ENCODE peak calls at places on chromosomes 13 and 19, in four cellular contexts. M, F, D and Z are unnamed samples.

GRCh38 chr13:49218493-49219051 is 1.6 kb upstream of the MLNR start:
- DNase-seq in D (no peak), F (no peak), M (peak; percentile 6), Z (no peak)

GRCh38 chr13:36531746-36532486 is 99.6 kb downstream of the CCNA1 start:
- DNase-seq in F (no peak), M (no peak), D (peak; percentile 16), Z (no peak)

GRCh38 chr19:1232652-1233360 is 5.0 kb downstream of the CBARP start:
- DNase-seq in F (no peak), D (no peak), M (peak; percentile 72), Z (no peak)

GRCh38 chr13:66794340-66795031 is 435.6 kb downstream of the PCDH9 start:
- DNase-seq in M (no peak), D (no peak), F (no peak), Z (no peak)

GRCh38 chr19:51422053-51422448 is 4.6 kb upstream of the SIGLEC10 start:
- DNase-seq in D (peak; percentile 77), F (peak; percentile 71), M (peak; percentile 59), Z (peak; percentile 82)

GRCh38 chr13:108895220-108895704 is 265.9 kb downstream of the MYO16 start:
- DNase-seq in F (no peak), M (peak; percentile 69), D (peak; percentile 56), Z (no peak)

GRCh38 chr13:24050796-24051715 is 109.5 kb upstream of the SPATA13 start:
- DNase-seq in M (no peak), F (no peak), D (no peak), Z (no peak)

GRCh38 chr19:52190679-52191293 is 934 bp downstream of the PPP2R1A start:
- DNase-seq in M (peak; percentile 46), D (no peak), F (peak; percentile 39), Z (no peak)

GRCh38 chr13:28658796-28659610 is at the start of gene POMP:
- DNase-seq in M (peak; percentile 95), D (peak; percentile 90), F (peak; percentile 95), Z (peak; percentile 95)

GRCh38 chr13:38308736-38309135 is 40.9 kb upstream of the UFM1 start:
- DNase-seq in M (peak; percentile 63), D (no peak), F (no peak), Z (no peak)

GRCh38 chr19:7590256-7590655 is 5.4 kb upstream of the CAMSAP3 start:
- DNase-seq in F (no peak), D (no peak), M (no peak), Z (no peak)

GRCh38 chr19:16289594-16289993 is 35.0 kb upstream of the KLF2 start:
- DNase-seq in D (no peak), F (no peak), M (no peak), Z (no peak)

GRCh38 chr19:29678484-29679106 is 13.3 kb downstream of the PLEKHF1 start:
- DNase-seq in F (peak; percentile 93), M (no peak), D (peak; percentile 72), Z (peak; percentile 86)

GRCh38 chr13:112685856-112686255 is 4.0 kb upstream of the ATP11A start:
- DNase-seq in D (no peak), M (no peak), F (no peak), Z (no peak)

GRCh38 chr13:20222553-20222952 is 9.6 kb downstream of the GJB6 start:
- DNase-seq in D (no peak), F (no peak), M (no peak), Z (no peak)

GRCh38 chr19:7883105-7883504 is 5.2 kb upstream of the LRRC8E start:
- DNase-seq in M (no peak), F (no peak), D (no peak), Z (no peak)

GRCh38 chr19:54481326-54481930 is 8.3 kb upstream of the CDC42EP5 start:
- DNase-seq in D (no peak), F (no peak), M (peak; percentile 33), Z (no peak)

GRCh38 chr19:47020992-47021496 is 1.4 kb downstream of the NPAS1 start:
- DNase-seq in D (no peak), M (no peak), F (no peak), Z (no peak)

GRCh38 chr13:26487781-26488180 is 69.7 kb upstream of the WASF3 start:
- DNase-seq in F (no peak), M (no peak), D (no peak), Z (no peak)

GRCh38 chr13:79434578-79434977 is 28.5 kb upstream of the RBM26 start:
- DNase-seq in M (peak; percentile 42), F (no peak), D (no peak), Z (no peak)

GRCh38 chr13:35857769-35858168 is 273.4 kb downstream of the DCLK1 start:
- DNase-seq in D (no peak), F (no peak), M (peak; percentile 32), Z (no peak)

GRCh38 chr19:38221919-38222828 is 1.8 kb downstream of the DPF1 start:
- DNase-seq in D (no peak), M (no peak), F (no peak), Z (no peak)

GRCh38 chr19:3006075-3006767 is 22.9 kb downstream of the TLE2 start:
- DNase-seq in F (no peak), D (no peak), M (no peak), Z (no peak)

GRCh38 chr19:472005-472858 is 11.4 kb upstream of the SHC2 start:
- DNase-seq in F (peak; percentile 9), D (no peak), M (no peak), Z (no peak)

GRCh38 chr19:16688084-16688483 is 27.1 kb downstream of the TMEM38A start:
- DNase-seq in D (no peak), F (no peak), M (no peak), Z (no peak)

GRCh38 chr19:49059056-49059455 is 1.5 kb upstream of the CGB7 start:
- DNase-seq in D (no peak), F (no peak), M (no peak), Z (no peak)

GRCh38 chr13:109910131-109910530 is 123.7 kb upstream of the IRS2 start:
- DNase-seq in D (no peak), M (no peak), F (no peak), Z (no peak)

GRCh38 chr13:19587635-19588300 is 26.4 kb upstream of the TPTE2 start:
- DNase-seq in F (no peak), D (peak; percentile 41), M (peak; percentile 52), Z (no peak)

GRCh38 chr13:114081761-114082681 is 50.4 kb downstream of the RASA3 start:
- DNase-seq in F (no peak), M (no peak), D (no peak), Z (no peak)

GRCh38 chr13:112910616-112911280 is 58.3 kb upstream of the MCF2L start:
- DNase-seq in F (no peak), M (no peak), D (no peak), Z (no peak)

GRCh38 chr13:30976041-30976440 is 43.6 kb downstream of the TEX26 start:
- DNase-seq in D (no peak), F (no peak), M (no peak), Z (no peak)

GRCh38 chr19:35903550-35904179 is 1.3 kb downstream of the HCST start:
- DNase-seq in M (peak; percentile 73), F (peak; percentile 69), D (peak; percentile 57), Z (peak; percentile 72)

GRCh38 chr19:35904312-35905068 is 2.2 kb downstream of the HCST start:
- DNase-seq in D (peak; percentile 12), M (no peak), F (no peak), Z (no peak)

GRCh38 chr19:35901055-35901644 is 810 bp upstream of the NFKBID start:
- DNase-seq in D (no peak), M (peak; percentile 51), F (no peak), Z (no peak)

GRCh38 chr19:35901854-35902661 is at the start of gene HCST:
- DNase-seq in F (no peak), D (no peak), M (peak; percentile 22), Z (no peak)

DNA sequence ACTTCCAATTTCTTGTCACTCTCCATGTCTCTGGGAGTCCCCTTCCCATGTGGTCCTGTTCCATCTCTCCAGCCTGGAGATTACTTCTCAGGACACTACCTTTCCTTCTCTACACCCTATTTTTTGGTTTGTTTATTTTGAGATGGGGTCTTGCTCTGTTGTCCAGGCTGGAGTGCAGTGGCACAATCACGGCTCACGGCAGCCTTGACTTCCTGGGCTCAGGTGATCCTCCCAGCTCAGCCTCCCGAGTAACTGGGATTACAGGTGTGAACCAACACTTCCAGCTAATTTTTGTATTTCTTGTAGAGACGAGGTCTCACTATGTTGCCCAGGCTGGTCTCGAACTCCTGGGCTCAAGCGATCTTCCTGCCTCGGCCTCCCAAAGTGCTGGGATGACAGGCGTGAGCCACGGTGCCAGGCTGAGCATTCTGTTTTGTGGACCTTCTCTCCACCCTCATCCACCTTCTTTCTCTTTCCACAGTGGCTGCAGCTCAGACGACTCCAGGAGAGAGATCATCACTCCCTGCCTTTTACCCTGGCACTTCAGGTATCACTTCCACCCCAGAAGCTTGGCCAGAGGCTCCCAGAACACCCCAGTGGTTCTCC is 644 bp downstream of the HCST start:
- DNase-seq in D (no peak), M (no peak), F (no peak), Z (no peak)
- H3K4me3 ChIP-seq in D (no peak overlapping the region), M (no peak overlapping the region), F (peak overlapping the region; percentile 30), Z (peak overlapping the region; percentile 21)

DNA sequence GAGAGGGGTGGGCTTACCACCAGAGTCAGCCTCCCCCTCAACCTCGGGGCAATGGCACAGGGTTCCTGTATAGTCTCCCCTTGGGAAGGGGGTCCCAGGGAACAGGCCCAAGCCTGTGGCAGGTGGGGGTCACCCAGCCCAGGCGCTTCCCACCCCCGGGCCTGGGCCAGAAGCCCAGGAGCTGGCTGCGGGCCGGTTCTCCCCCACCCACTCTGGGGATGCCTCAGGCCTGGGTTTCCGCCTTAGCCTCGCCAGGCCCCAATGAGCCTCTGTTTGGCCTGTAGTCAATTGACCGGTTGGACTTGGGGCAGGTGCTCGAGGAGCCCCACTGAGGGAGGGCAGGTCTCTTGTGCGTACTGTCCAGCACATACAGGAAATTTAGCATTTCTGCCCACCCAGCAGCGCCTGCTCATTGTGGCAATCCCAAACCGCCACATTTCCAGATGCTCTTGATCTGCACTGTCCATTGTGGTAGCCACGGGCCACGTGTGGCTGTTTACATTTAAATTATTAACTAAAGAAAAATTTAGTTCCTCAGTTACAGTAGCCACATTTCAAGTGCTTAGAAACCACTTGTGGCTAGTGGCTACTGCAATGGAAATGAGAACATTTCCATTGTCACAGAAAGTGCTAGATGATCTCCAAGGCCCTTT is 9.9 kb downstream of the LYL1 start:
- DNase-seq in F (no peak), D (no peak), M (peak; percentile 58), Z (no peak)
- H3K27ac ChIP-seq in F (peak overlapping the region; percentile 74), D (peak overlapping the region; percentile 77), M (no peak overlapping the region), Z (peak overlapping the region; percentile 97)

DNA sequence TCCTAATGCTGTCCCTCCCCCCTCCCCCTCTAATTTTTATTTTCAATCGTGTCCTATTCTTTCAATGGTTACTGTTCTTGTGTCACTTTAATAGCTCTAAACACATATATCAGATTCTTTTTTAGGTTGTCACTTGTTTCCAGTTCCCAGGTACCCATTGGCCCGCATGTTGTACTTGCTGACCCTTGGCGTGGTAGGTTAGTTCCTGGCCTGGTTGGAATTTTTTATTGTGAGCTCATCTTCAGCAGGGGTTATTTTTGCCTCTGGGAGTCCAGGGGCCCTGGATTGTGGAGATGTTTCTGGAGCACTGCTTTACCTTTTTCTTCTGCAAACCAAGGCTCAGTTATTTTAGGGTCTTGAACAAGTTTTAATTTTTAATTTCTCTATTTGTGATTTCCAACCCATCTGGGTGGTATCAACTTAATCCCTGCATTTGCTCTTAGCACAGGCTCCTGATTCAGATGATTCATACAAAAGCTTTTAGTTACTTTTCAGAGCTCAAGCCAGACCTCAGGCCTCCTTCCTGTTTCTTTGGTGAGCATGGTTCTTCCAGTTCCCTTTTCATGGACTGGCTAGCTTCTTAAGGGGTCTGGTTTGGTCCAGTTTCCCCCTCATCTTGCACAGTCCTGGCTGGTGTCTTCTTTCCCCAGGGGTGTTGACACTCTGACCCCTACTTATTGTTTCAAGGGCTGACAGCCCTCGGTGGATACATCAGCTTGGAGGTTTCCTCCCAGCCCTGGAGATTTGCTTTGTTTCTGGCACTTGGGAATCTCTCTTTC is 220.5 kb downstream of the TM9SF2 start:
- DNase-seq in F (no peak), D (no peak), M (no peak), Z (no peak)
- H3K4me1 ChIP-seq in F (no peaks in the 10 kb centered on the region), D (no peaks in the 10 kb centered on the region), M (no peaks in the 10 kb centered on the region), Z (peaks cover 3% of the 10 kb centered on the region)

GRCh38 chr19:17687857-17688784 is at the start of gene UNC13A:
- DNase-seq in D (no peak), M (peak; percentile 29), F (peak; percentile 47), Z (peak; percentile 40)
- H3K4me3 ChIP-seq in D (no peak within 1 kb of the TSS), M (no peak within 1 kb of the TSS), F (no peak within 1 kb of the TSS), Z (peak within 1 kb of the TSS; percentile 37)